ENCODE peak calls at places on chromosomes 5 and 9, in four cellular contexts. Z is NT2/D1, J is NCI-H1105, U is foreskin fibroblast. Y is an unnamed sample.

GRCh38 chr5:119220576-119221197 is 135.1 kb upstream of the TNFAIP8 start:
- DNase-seq in J (no peak), U (no peak), Z (no peak), Y (no peak)

GRCh38 chr5:98768160-98769005 is 5.1 kb upstream of the RGMB start:
- DNase-seq in U (peak), Z (no peak), J (peak), Y (peak)

GRCh38 chr5:30894811-30895210 is 298.7 kb upstream of the CDH6 start:
- DNase-seq in J (no peak), U (no peak), Z (no peak), Y (no peak)

GRCh38 chr5:4866131-4866659 is 273.9 kb upstream of the ADAMTS16 start:
- DNase-seq in J (no peak), U (no peak), Z (no peak), Y (no peak)

GRCh38 chr5:10331341-10331796 is 22.1 kb upstream of the MARCHF6 start:
- DNase-seq in J (peak), Z (no peak), U (peak), Y (no peak)

GRCh38 chr9:129164246-129164930 is 13.7 kb downstream of the IER5L start:
- DNase-seq in J (no peak), Z (no peak), U (peak), Y (peak)

GRCh38 chr9:75918154-75918553 is 27.7 kb downstream of the PCSK5 start:
- DNase-seq in U (no peak), J (no peak), Z (no peak), Y (no peak)

GRCh38 chr5:172284275-172284971 is 859 bp upstream of the UBTD2 start:
- DNase-seq in J (no peak), Z (no peak), U (peak), Y (peak)

GRCh38 chr9:136762915-136763648 is 1.2 kb downstream of the LCN15 start:
- DNase-seq in Z (peak), U (peak), J (no peak), Y (peak)

GRCh38 chr9:73165911-73166310 is 14.2 kb downstream of the ANXA1 start:
- DNase-seq in U (no peak), J (no peak), Z (no peak), Y (no peak)

GRCh38 chr5:55634866-55635265 is 77.3 kb downstream of the SLC38A9 start:
- DNase-seq in Z (no peak), J (no peak), U (no peak), Y (no peak)

GRCh38 chr5:73447234-73448071 is 1.1 kb downstream of the FOXD1 start:
- DNase-seq in J (peak), U (peak), Z (no peak), Y (no peak)

Y was measured in AG20443.